ENCODE peak calls at places on chromosomes 6 and 20, in four cellular contexts. W is Right ventricle myocardium superior; E is activated CD8-positive, alpha-beta memory T cell treated with anti-CD3 and anti-CD28 coated beads for 24 hours; F is SW480. V is an unnamed sample.

GRCh38 chr6:34237722-34238506 is 1.2 kb downstream of the HMGA1 start:
- DNase-seq in W (peak; percentile 61), E (peak; percentile 91), F (peak; percentile 38), V (peak; percentile 55)

GRCh38 chr6:47737406-47737805 is 39.0 kb downstream of the ADGRF4 start:
- DNase-seq in W (no peak), E (no peak), F (no peak), V (no peak)

GRCh38 chr6:47922391-47922790 is 140.6 kb downstream of the OPN5 start:
- DNase-seq in W (no peak), E (no peak), F (no peak), V (no peak)

GRCh38 chr20:63328026-63328700 is 33.0 kb downstream of the CHRNA4 start:
- DNase-seq in W (peak; percentile 32), E (no peak), F (no peak), V (peak; percentile 7)

GRCh38 chr20:56774873-56775272 is 145.8 kb downstream of the TFAP2C start:
- DNase-seq in W (no peak), E (no peak), F (no peak), V (no peak)

GRCh38 chr6:155419161-155419560 is 36.5 kb downstream of the NOX3 start:
- DNase-seq in W (no peak), E (no peak), F (no peak), V (no peak)

GRCh38 chr6:136510782-136511181 is 39.4 kb downstream of the MAP7 start:
- DNase-seq in W (no peak), E (no peak), F (no peak), V (no peak)

GRCh38 chr6:90868256-90868655 is 281.4 kb upstream of the MAP3K7 start:
- DNase-seq in W (no peak), E (no peak), F (no peak), V (no peak)

GRCh38 chr20:54475334-54476287 is at the start of gene DOK5:
- DNase-seq in W (peak; percentile 72), E (no peak), F (no peak), V (peak; percentile 53)

GRCh38 chr6:53547815-53548496 is 3.1 kb upstream of the GCLC start:
- DNase-seq in W (peak; percentile 99), E (peak; percentile 96), F (peak; percentile 94), V (peak; percentile 99)

GRCh38 chr20:39190666-39191570 is 228.8 kb downstream of the DHX35 start:
- DNase-seq in W (no peak), E (no peak), F (peak; percentile 71), V (no peak)

GRCh38 chr20:62472343-62473199 is 3.2 kb downstream of the GATA5 start:
- DNase-seq in W (no peak), E (no peak), F (no peak), V (no peak)

GRCh38 chr6:4313044-4313686 is 177.8 kb upstream of the ECI2 start:
- DNase-seq in W (no peak), E (no peak), F (peak; percentile 38), V (no peak)

GRCh38 chr20:62799459-62799858 is 3.2 kb downstream of the MRGBP start:
- DNase-seq in W (no peak), E (no peak), F (no peak), V (no peak)

GRCh38 chr6:155224031-155224451 is 39.8 kb upstream of the CLDN20 start:
- DNase-seq in W (no peak), E (peak; percentile 62), F (peak; percentile 20), V (no peak)

GRCh38 chr6:21593927-21594421 is 423 bp downstream of the SOX4 start:
- DNase-seq in W (no peak), E (no peak), F (no peak), V (no peak)

GRCh38 chr20:5127204-5127858 is 523 bp downstream of the CDS2 start:
- DNase-seq in W (peak; percentile 54), E (peak; percentile 78), F (peak; percentile 69), V (peak; percentile 75)

GRCh38 chr6:20404641-20405032 is 3.0 kb downstream of the E2F3 start:
- DNase-seq in W (no peak), E (peak; percentile 78), F (peak; percentile 78), V (no peak)

GRCh38 chr6:22413681-22414305 is 117.0 kb upstream of the PRL start:
- DNase-seq in W (no peak), E (no peak), F (no peak), V (no peak)

GRCh38 chr20:51163996-51164600 is 141.2 kb upstream of the KCNG1 start:
- DNase-seq in W (no peak), E (no peak), F (no peak), V (no peak)